ENCODE peak calls at places on chromosome 1, in ten cellular contexts. P is glutamatergic neuron, B is cardiac fibroblast, M is A549, Y is cardiac muscle cell, K is stomach, V is tibial artery, E is H9, C is AG04450, T is heart right ventricle. F is an unnamed sample.

GRCh38 chr1:226674892-226675719 is 64.0 kb downstream of the ITPKB start:
- DNase-seq in Y (peak; percentile 41), C (no peak), K (peak; percentile 54), V (peak; percentile 73), T (peak; percentile 85), E (no peak), M (no peak), P (no peak), B (no peak), F (no peak)

GRCh38 chr1:204971700-204972336 is 71.2 kb upstream of the CNTN2 start:
- DNase-seq in P (no peak), K (no peak), M (peak; percentile 46), C (no peak), T (no peak), B (peak; percentile 72), V (no peak), E (no peak), Y (peak; percentile 75), F (no peak)

GRCh38 chr1:227891955-227892871 is 55.5 kb downstream of the WNT9A start:
- DNase-seq in M (no peak), B (no peak), E (peak; percentile 53), C (no peak), K (peak; percentile 19), T (peak; percentile 13), V (peak; percentile 18), Y (peak; percentile 50), P (peak; percentile 17), F (peak; percentile 39)

GRCh38 chr1:160874935-160875334 is 10.0 kb downstream of the ITLN1 start:
- DNase-seq in T (no peak), E (no peak), M (peak; percentile 17), K (no peak), Y (peak; percentile 7), C (no peak), P (no peak), B (no peak), V (no peak), F (no peak)

GRCh38 chr1:41513388-41513745 is 28.9 kb upstream of the EDN2 start:
- DNase-seq in M (no peak), C (no peak), E (peak; percentile 76), Y (no peak), K (no peak), V (no peak), P (no peak), B (no peak), T (no peak), F (no peak)

GRCh38 chr1:201718346-201719202 is 110.4 kb upstream of the IPO9 start:
- DNase-seq in K (no peak), Y (no peak), V (peak; percentile 16), T (no peak), P (no peak), B (no peak), C (no peak), M (peak; percentile 46), E (no peak), F (no peak)

GRCh38 chr1:211630236-211631081 is 45.0 kb downstream of the NEK2 start:
- DNase-seq in K (no peak), T (peak; percentile 74), V (no peak), M (no peak), B (no peak), Y (peak; percentile 70), E (peak; percentile 70), C (no peak), P (no peak), F (no peak)

GRCh38 chr1:37323486-37324377 is 150.6 kb upstream of the ZC3H12A start:
- DNase-seq in E (peak; percentile 81), T (no peak), P (peak; percentile 70), K (no peak), C (no peak), V (no peak), M (peak; percentile 38), B (peak; percentile 36), Y (peak; percentile 29), F (no peak)

GRCh38 chr1:174789399-174789798 is 210.3 kb upstream of the CACYBP start:
- DNase-seq in K (no peak), C (no peak), Y (peak; percentile 52), T (no peak), V (no peak), B (peak; percentile 88), E (no peak), M (no peak), P (no peak), F (no peak)

GRCh38 chr1:80909175-80909784 is 891.5 kb upstream of the ADGRL2 start:
- DNase-seq in B (no peak), T (no peak), M (no peak), K (no peak), P (no peak), Y (no peak), E (no peak), C (no peak), V (no peak), F (no peak)

GRCh38 chr1:65825736-65826135 is 33.0 kb downstream of the PDE4B start:
- DNase-seq in B (peak; percentile 79), Y (peak; percentile 44), V (no peak), T (no peak), M (no peak), C (peak; percentile 29), E (no peak), K (no peak), P (no peak), F (no peak)

GRCh38 chr1:207866471-207867135 is 44.3 kb downstream of the CD34 start:
- DNase-seq in B (peak; percentile 75), P (no peak), K (no peak), V (peak; percentile 89), M (peak; percentile 25), T (peak; percentile 74), C (no peak), E (no peak), Y (peak; percentile 59), F (no peak)

GRCh38 chr1:226223157-226223785 is at the start of gene MIXL1:
- DNase-seq in C (no peak), V (no peak), T (no peak), E (peak; percentile 66), P (peak; percentile 50), Y (peak; percentile 21), B (no peak), M (no peak), K (no peak), F (no peak)

GRCh38 chr1:9388628-9389184 is 96.0 kb downstream of the SPSB1 start:
- DNase-seq in C (no peak), V (no peak), E (no peak), M (peak; percentile 49), Y (peak; percentile 40), T (no peak), K (no peak), P (no peak), B (peak; percentile 71), F (no peak)

GRCh38 chr1:76541618-76542017 is 325.7 kb upstream of the ST6GALNAC5 start:
- DNase-seq in Y (no peak), V (no peak), P (no peak), C (no peak), K (no peak), M (no peak), E (no peak), T (no peak), B (no peak), F (no peak)

GRCh38 chr1:70877343-70877742 is 170.3 kb downstream of the PTGER3 start:
- DNase-seq in Y (no peak), P (no peak), B (no peak), C (no peak), V (no peak), K (no peak), T (no peak), M (no peak), E (no peak), F (no peak)

GRCh38 chr1:67211589-67212563 is 45.6 kb downstream of the IL23R start:
- DNase-seq in P (no peak), C (no peak), B (peak; percentile 58), E (no peak), Y (peak; percentile 46), T (peak; percentile 8), K (no peak), M (peak; percentile 20), V (no peak), F (no peak)
- TF ChIP-seq CTCF in P (peak; percentile 72), C (peak; percentile 74), B (peak; percentile 64), E (peak; percentile 86), Y (peak; percentile 68), T (peak; percentile 31), K (peak; percentile 26), M (peak; percentile 49), V (peak; percentile 31), F (peak; percentile 71)

DNA sequence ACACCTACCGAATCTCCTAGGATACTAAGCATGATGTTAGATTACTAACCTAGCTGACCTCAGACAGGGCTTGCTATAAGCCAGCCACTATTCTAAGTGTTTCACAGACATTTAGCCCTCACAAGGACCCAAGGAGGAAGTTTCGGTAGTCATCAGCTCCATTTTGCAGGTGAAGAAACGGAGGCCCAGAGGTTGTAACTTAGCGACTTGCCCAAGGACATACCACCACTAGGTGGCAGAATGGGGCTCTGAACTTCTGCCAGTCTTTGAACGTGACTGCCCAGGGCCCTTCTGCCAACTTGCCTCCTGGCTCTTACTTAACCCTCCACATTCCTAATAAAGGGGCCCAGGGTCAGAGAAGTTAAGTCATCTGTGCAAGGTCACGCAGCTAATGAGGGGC is 283.5 kb downstream of the C1orf94 start:
- DNase-seq in B (peak; percentile 2), V (no peak), T (no peak), M (peak; percentile 21), Y (peak; percentile 12), E (peak; percentile 78), P (no peak), C (no peak), K (peak; percentile 33), F (peak; percentile 60)
- TF ChIP-seq CTCF in B (no peak), V (peak; percentile 11), T (no peak), M (peak; percentile 37), Y (peak; percentile 30), E (peak; percentile 80), P (peak; percentile 56), C (peak; percentile 46), K (peak; percentile 14), F (peak; percentile 64)

DNA sequence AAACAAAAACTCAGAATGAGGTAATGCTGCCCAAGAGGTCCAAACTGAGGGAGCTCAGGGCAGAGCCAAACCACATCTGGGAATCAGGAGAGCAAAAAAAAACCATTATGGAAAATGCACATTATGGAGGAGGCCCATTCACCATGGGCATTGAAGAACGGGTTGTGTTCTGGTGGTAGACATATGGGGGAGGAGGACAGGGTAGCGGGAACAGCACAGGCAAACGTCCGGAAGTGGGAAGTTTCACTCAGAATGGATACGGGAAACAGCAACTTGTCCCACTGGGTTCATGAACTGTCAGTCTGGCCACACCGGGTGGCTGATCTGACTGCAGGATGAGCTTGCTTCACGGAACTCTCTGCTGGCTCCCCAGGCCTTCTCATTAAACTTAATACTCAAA is 139.7 kb downstream of the RRAGC start:
- DNase-seq in B (no peak), T (no peak), P (no peak), Y (no peak), V (no peak), C (no peak), E (no peak), K (no peak), M (no peak), F (no peak)
- TF ChIP-seq CTCF in B (no peak), T (no peak), P (no peak), Y (no peak), V (no peak), C (no peak), E (no peak), K (no peak), M (no peak), F (no peak)

DNA sequence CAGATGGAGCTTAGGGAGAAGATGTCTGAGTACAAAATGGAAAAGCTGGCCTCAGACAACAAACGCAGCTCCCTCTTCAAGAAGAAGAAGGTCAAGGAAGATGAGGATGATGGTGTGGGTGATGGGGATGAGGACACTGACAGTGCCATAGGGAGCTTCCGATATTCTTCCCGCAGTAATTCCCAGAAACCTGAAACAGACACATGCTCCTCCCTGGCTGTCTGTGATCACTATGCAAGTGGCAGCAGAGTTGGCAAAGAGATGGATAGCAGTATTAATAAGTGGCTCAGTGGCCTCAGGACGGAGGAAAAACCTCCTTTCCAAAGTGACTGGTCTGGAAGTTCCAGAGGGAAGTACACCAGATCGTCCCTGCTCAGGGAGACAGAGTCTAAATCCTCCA is 33.8 kb downstream of the STYXL2 start:
- DNase-seq in M (no peak), V (no peak), E (no peak), C (no peak), Y (no peak), K (no peak), B (no peak), P (no peak), T (no peak), F (no peak)
- TF ChIP-seq CTCF in M (no peak), V (no peak), E (no peak), C (no peak), Y (no peak), K (no peak), B (no peak), P (no peak), T (no peak), F (no peak)

F was measured in right lobe of liver.